ENCODE peak calls at places on chromosomes 12 and 14, in five cellular contexts. L is iPS-NIHi11, P is COLO829, J is HFF-Myc, D is SW480. R is an unnamed sample.

GRCh38 chr12:69464433-69464832 is 5.8 kb upstream of the FRS2 start:
- DNase-seq in D (no peak), P (no peak), J (no peak), L (no peak), R (peak)

GRCh38 chr12:11684811-11685210 is 35.3 kb downstream of the ETV6 start:
- DNase-seq in D (no peak), P (no peak), L (no peak), J (no peak), R (no peak)

GRCh38 chr12:12331896-12332295 is 18.1 kb downstream of the MANSC1 start:
- DNase-seq in D (no peak), L (peak), J (no peak), P (no peak), R (no peak)

GRCh38 chr12:116594325-116595038 is 35.3 kb downstream of the MAP1LC3B2 start:
- DNase-seq in L (no peak), D (no peak), J (no peak), P (no peak), R (no peak)

GRCh38 chr12:124617615-124618014 is 50.2 kb upstream of the NCOR2 start:
- DNase-seq in L (peak), P (no peak), J (no peak), D (no peak), R (no peak)

GRCh38 chr12:115661103-115661502 is 616.4 kb downstream of the MED13L start:
- DNase-seq in J (peak), L (no peak), P (no peak), D (no peak), R (peak)

GRCh38 chr12:102965281-102966155 is 8.0 kb downstream of the ASCL1 start:
- DNase-seq in J (no peak), P (no peak), D (no peak), L (peak), R (no peak)

GRCh38 chr14:85566603-85567002 is 36.7 kb downstream of the FLRT2 start:
- DNase-seq in D (no peak), J (peak), L (no peak), P (no peak), R (peak)

GRCh38 chr14:87869619-87870583 is 123.1 kb downstream of the GALC start:
- DNase-seq in D (peak), L (no peak), J (no peak), P (peak), R (peak)

GRCh38 chr12:19273482-19274330 is 144.2 kb downstream of the PLEKHA5 start:
- DNase-seq in J (peak), D (peak), P (peak), L (peak), R (peak)

GRCh38 chr12:20150835-20151234 is 217.5 kb upstream of the PDE3A start:
- DNase-seq in D (no peak), L (peak), J (no peak), P (no peak), R (no peak)

GRCh38 chr12:48861111-48861510 is 4.6 kb downstream of the RND1 start:
- DNase-seq in L (no peak), P (no peak), D (peak), J (no peak), R (no peak)

GRCh38 chr14:95362180-95362494 is 42.4 kb upstream of the CLMN start:
- DNase-seq in L (peak), D (no peak), J (no peak), P (no peak), R (no peak)

GRCh38 chr14:30657606-30658163 is 35.6 kb downstream of the SCFD1 start:
- DNase-seq in D (no peak), L (no peak), J (no peak), P (no peak), R (peak)

GRCh38 chr12:110689601-110690430 is 901 bp upstream of the HVCN1 start:
- DNase-seq in P (no peak), J (no peak), L (no peak), D (no peak), R (peak)

GRCh38 chr14:100282766-100283419 is 23.4 kb downstream of the SLC25A29 start:
- DNase-seq in L (no peak), D (no peak), J (no peak), P (no peak), R (no peak)

GRCh38 chr12:31897791-31898503 is 61.3 kb upstream of the RESF1 start:
- DNase-seq in J (peak), P (peak), L (peak), D (peak), R (peak)

GRCh38 chr12:25864287-25864686 is 94.2 kb upstream of the RASSF8 start:
- DNase-seq in L (no peak), D (no peak), P (no peak), J (no peak), R (peak)